ENCODE peak calls at places on chromosomes 5 and 9, in eight cellular contexts. V, Z, T, Y, L, C, W and K are unnamed samples.

GRCh38 chr5:78648359-78649219 is at the start of gene LHFPL2:
- DNase-seq in L (peak; percentile 71), Y (peak; percentile 85), C (no peak), W (peak; percentile 76), Z (peak; percentile 73), T (peak; percentile 78), V (no peak), K (peak; percentile 87)

GRCh38 chr5:131064669-131065371 is 100.2 kb downstream of the HINT1 start:
- DNase-seq in V (no peak), W (no peak), Z (no peak), T (no peak), Y (no peak), L (no peak), C (no peak), K (no peak)

GRCh38 chr9:117958726-117959125 is 254.5 kb downstream of the TLR4 start:
- DNase-seq in L (no peak), V (no peak), T (no peak), C (no peak), Z (no peak), W (no peak), Y (peak; percentile 56), K (no peak)

GRCh38 chr9:123414921-123415592 is 59.1 kb downstream of the CRB2 start:
- DNase-seq in Y (no peak), T (no peak), V (no peak), Z (no peak), C (no peak), W (no peak), L (no peak), K (no peak)

GRCh38 chr5:407801-408268 is 35.1 kb upstream of the EXOC3 start:
- DNase-seq in C (no peak), Y (no peak), V (no peak), T (no peak), L (no peak), Z (no peak), W (no peak), K (no peak)

GRCh38 chr9:133558191-133559126 is 24.0 kb downstream of the ADAMTSL2 start:
- DNase-seq in T (peak; percentile 44), Z (peak; percentile 84), L (peak; percentile 72), W (no peak), V (no peak), C (peak; percentile 68), Y (no peak), K (peak; percentile 89)

GRCh38 chr5:132996307-132996706 is 30.0 kb downstream of the ZCCHC10 start:
- DNase-seq in Z (no peak), C (no peak), W (no peak), L (no peak), Y (no peak), T (no peak), V (no peak), K (no peak)

GRCh38 chr5:78768781-78769380 is 120.3 kb upstream of the LHFPL2 start:
- DNase-seq in Z (no peak), C (no peak), Y (no peak), W (no peak), L (no peak), V (no peak), T (no peak), K (no peak)

GRCh38 chr9:123453904-123454321 is 97.9 kb downstream of the CRB2 start:
- DNase-seq in T (no peak), Y (no peak), Z (no peak), C (peak; percentile 25), V (no peak), W (no peak), L (no peak), K (no peak)

GRCh38 chr5:34040411-34040810 is 2.6 kb downstream of the C1QTNF3 start:
- DNase-seq in V (no peak), W (no peak), C (no peak), Z (no peak), L (no peak), T (no peak), Y (no peak), K (no peak)

GRCh38 chr5:132677191-132677590 is 3.4 kb downstream of the IL4 start:
- DNase-seq in L (peak; percentile 21), W (no peak), Z (peak; percentile 81), T (peak; percentile 97), C (peak; percentile 31), V (no peak), Y (peak; percentile 31), K (no peak)

GRCh38 chr5:151298063-151298462 is 5.5 kb downstream of the SLC36A3 start:
- DNase-seq in Y (peak; percentile 88), T (peak; percentile 79), W (no peak), L (peak; percentile 32), Z (no peak), C (peak; percentile 68), V (no peak), K (no peak)

GRCh38 chr5:135718151-135718550 is 116.3 kb upstream of the SLC25A48 start:
- DNase-seq in V (no peak), T (peak; percentile 46), Y (no peak), Z (no peak), L (no peak), C (no peak), W (no peak), K (no peak)

GRCh38 chr9:117403848-117404247 is 11.0 kb downstream of the ASTN2 start:
- DNase-seq in W (no peak), L (no peak), T (no peak), V (no peak), C (no peak), Z (no peak), Y (peak; percentile 41), K (no peak)

GRCh38 chr9:132401791-132402190 is 4.8 kb downstream of the TTF1 start:
- DNase-seq in Y (no peak), V (no peak), W (no peak), C (no peak), Z (no peak), T (no peak), L (no peak), K (no peak)

GRCh38 chr9:113479150-113479761 is 15.7 kb downstream of the RGS3 start:
- DNase-seq in Z (no peak), L (no peak), Y (no peak), C (no peak), W (no peak), T (no peak), V (no peak), K (no peak)

GRCh38 chr9:25449503-25449902 is 228.7 kb downstream of the TUSC1 start:
- DNase-seq in T (no peak), Z (no peak), C (no peak), V (no peak), L (no peak), W (no peak), Y (no peak), K (no peak)

GRCh38 chr5:179776413-179776938 is 17.3 kb upstream of the LTC4S start:
- DNase-seq in L (no peak), Y (no peak), T (no peak), W (no peak), Z (no peak), C (no peak), V (no peak), K (no peak)

GRCh38 chr5:11573140-11573800 is 331.0 kb downstream of the CTNND2 start:
- DNase-seq in W (no peak), L (no peak), V (no peak), Z (no peak), Y (no peak), C (no peak), T (no peak), K (no peak)

GRCh38 chr5:65480306-65480865 is 1.3 kb downstream of the ADAMTS6 start:
- DNase-seq in Y (peak; percentile 39), T (no peak), Z (peak; percentile 91), V (peak; percentile 36), L (peak; percentile 7), W (no peak), C (peak; percentile 73), K (no peak)

GRCh38 chr9:93397664-93398381 is 53.7 kb upstream of the FAM120A start:
- DNase-seq in L (no peak), T (no peak), C (no peak), V (no peak), Z (no peak), W (no peak), Y (no peak), K (no peak)
- TF ChIP-seq CTCF in L (no peak), T (no peak), C (no peak), V (no peak), Z (no peak), W (no peak), Y (no peak), K (no peak)

GRCh38 chr9:130433947-130434262 is 10.9 kb upstream of the ASS1 start:
- DNase-seq in Z (no peak), V (no peak), T (no peak), W (no peak), Y (no peak), L (no peak), C (no peak), K (no peak)

GRCh38 chr9:130432796-130433167 is 12.0 kb upstream of the ASS1 start:
- DNase-seq in C (no peak), L (no peak), T (no peak), Y (peak; percentile 54), V (no peak), Z (no peak), W (no peak), K (no peak)

GRCh38 chr9:130431536-130432303 is 13.0 kb upstream of the ASS1 start:
- DNase-seq in Z (no peak), T (no peak), Y (no peak), L (no peak), V (no peak), C (no peak), W (no peak), K (no peak)

GRCh38 chr9:130432362-130432761 is 12.4 kb upstream of the ASS1 start:
- DNase-seq in T (peak; percentile 59), V (no peak), Y (no peak), C (no peak), L (no peak), Z (no peak), W (no peak), K (no peak)

GRCh38 chr9:130433168-130433946 is 11.4 kb upstream of the ASS1 start:
- DNase-seq in C (no peak), W (peak; percentile 60), V (no peak), Z (peak; percentile 46), T (peak; percentile 87), L (peak; percentile 75), Y (peak; percentile 82), K (peak; percentile 63)
- TF ChIP-seq CTCF in C (peak; percentile 67), W (peak; percentile 71), V (no peak), Z (peak; percentile 51), T (peak; percentile 44), L (peak; percentile 81), Y (peak; percentile 42), K (no peak)

GRCh38 chr9:107239474-107239873 is 43.6 kb upstream of the RAD23B start:
- DNase-seq in V (no peak), Z (no peak), Y (no peak), L (no peak), C (peak; percentile 44), W (no peak), T (no peak), K (no peak)
- TF ChIP-seq CTCF in V (peak; percentile 40), Z (peak; percentile 27), Y (peak; percentile 18), L (no peak), C (peak; percentile 45), W (no peak), T (no peak), K (no peak)

DNA sequence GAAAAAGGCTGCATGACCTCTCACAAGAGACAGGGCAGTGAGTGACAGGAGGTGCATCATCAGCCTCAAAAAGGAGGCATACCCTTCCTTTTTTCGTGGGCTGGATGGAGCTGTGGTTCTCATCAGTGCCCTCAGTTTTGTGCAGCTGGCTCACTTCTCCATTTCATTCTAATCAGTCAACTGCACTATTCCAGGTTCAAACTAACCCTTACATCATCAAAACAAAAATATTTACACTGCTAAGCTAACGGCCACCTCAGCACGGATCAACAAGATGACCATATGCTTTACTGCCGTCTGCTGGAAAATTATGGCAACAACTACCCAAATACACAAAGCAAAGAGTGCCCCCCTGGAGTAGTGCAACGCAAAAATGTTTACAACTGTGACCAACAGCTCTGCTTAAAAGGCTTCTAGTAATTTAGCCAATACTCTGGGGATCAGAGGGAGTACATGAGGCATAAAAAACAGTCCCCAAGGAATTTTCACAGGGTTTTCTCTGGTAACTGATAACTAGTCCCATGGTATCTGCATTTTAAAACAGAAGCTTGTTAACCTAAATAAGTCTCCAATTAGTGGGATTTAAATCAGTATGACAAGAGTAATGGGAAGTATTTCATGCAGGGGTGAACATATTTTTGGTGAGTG is 10.8 kb downstream of the KCNV2 start:
- DNase-seq in V (no peak), W (no peak), Z (peak; percentile 63), T (no peak), C (peak; percentile 58), L (peak; percentile 7), Y (peak; percentile 63), K (no peak)
- TF ChIP-seq CTCF in V (no peak), W (peak; percentile 65), Z (peak; percentile 86), T (peak; percentile 78), C (peak; percentile 81), L (peak; percentile 23), Y (peak; percentile 66), K (peak; percentile 53)